ENCODE peak calls at places on chromosomes 5 and 9, in eight cellular contexts. G is activated CD4-positive, alpha-beta T cell treated with anti-CD3 and anti-CD28 coated beads, Interleukin-2, amount 50 U/mL, for 1 hour; X is NCI-H748 treated with DMSO at 0.1 percent for 48 hours; H is GM03348; V is K562; P is fibroblast of villous mesenchyme; N is T-helper 2 cell; F is activated CD8-positive, alpha-beta memory T cell treated with anti-CD3 and anti-CD28 coated beads for 48 hours. B is an unnamed sample.
A peak's percentile ranks its signal among the peaks of the same experiment; 100 is the strongest.

GRCh38 chr9:106583751-106584150 is 279.2 kb upstream of the ZNF462 start:
- DNase-seq in F (no peak), G (no peak), V (no peak), N (no peak), P (no peak), X (no peak), H (no peak), B (no peak)

GRCh38 chr5:58503634-58504033 is 12.4 kb downstream of the GAPT start:
- DNase-seq in V (no peak), F (no peak), P (no peak), H (no peak), X (peak; percentile 15), N (no peak), G (no peak), B (no peak)

GRCh38 chr5:141701341-141702119 is 19.5 kb upstream of the ARAP3 start:
- DNase-seq in P (no peak), G (no peak), H (no peak), X (no peak), V (no peak), F (no peak), N (peak; percentile 54), B (no peak)

GRCh38 chr9:116099821-116100220 is 53.8 kb upstream of the PAPPA start:
- DNase-seq in N (no peak), X (no peak), V (no peak), F (no peak), H (no peak), G (no peak), P (peak; percentile 67), B (no peak)

GRCh38 chr9:112286906-112287305 is 46.5 kb downstream of the PTBP3 start:
- DNase-seq in G (no peak), P (peak; percentile 41), F (no peak), N (no peak), H (no peak), V (peak; percentile 25), X (no peak), B (no peak)

GRCh38 chr5:30918171-30918570 is 275.3 kb upstream of the CDH6 start:
- DNase-seq in P (no peak), H (no peak), X (no peak), F (no peak), V (no peak), G (no peak), N (no peak), B (no peak)

GRCh38 chr9:23492126-23493002 is 333.7 kb downstream of the ELAVL2 start:
- DNase-seq in V (no peak), X (peak; percentile 35), N (peak; percentile 3), P (peak; percentile 1), H (peak; percentile 17), F (no peak), G (no peak), B (no peak)

GRCh38 chr9:80410106-80410505 is 838.3 kb downstream of the TLE4 start:
- DNase-seq in V (no peak), F (no peak), X (no peak), H (no peak), P (peak; percentile 47), N (no peak), G (no peak), B (no peak)

GRCh38 chr5:159061834-159062530 is 37.7 kb downstream of the EBF1 start:
- DNase-seq in H (peak; percentile 16), X (no peak), P (no peak), N (no peak), V (no peak), G (no peak), F (no peak), B (no peak)

GRCh38 chr5:78076351-78076750 is 218.1 kb downstream of the AP3B1 start:
- DNase-seq in G (no peak), H (no peak), X (no peak), N (no peak), V (no peak), F (no peak), P (peak; percentile 39), B (no peak)

GRCh38 chr5:64767959-64768357 is 533 bp downstream of the SREK1IP1 start:
- DNase-seq in X (no peak), P (peak; percentile 54), N (peak; percentile 48), H (no peak), V (peak; percentile 14), F (no peak), G (peak; percentile 3), B (no peak)

GRCh38 chr5:138149530-138149929 is 10.3 kb upstream of the NME5 start:
- DNase-seq in V (no peak), X (no peak), P (no peak), F (no peak), G (no peak), N (no peak), H (no peak), B (no peak)

GRCh38 chr5:73135429-73136276 is 15.3 kb downstream of the TMEM171 start:
- DNase-seq in V (peak; percentile 53), G (no peak), P (peak; percentile 25), X (peak; percentile 4), H (peak; percentile 83), F (no peak), N (no peak), B (no peak)

GRCh38 chr9:70136632-70137031 is 93.0 kb downstream of the MAMDC2 start:
- DNase-seq in V (no peak), N (no peak), G (no peak), F (no peak), P (peak; percentile 77), X (no peak), H (peak; percentile 20), B (no peak)

GRCh38 chr5:112772095-112772494 is 34.4 kb downstream of the APC start:
- DNase-seq in G (no peak), V (no peak), X (no peak), F (no peak), H (peak; percentile 7), N (no peak), P (peak; percentile 23), B (no peak)

GRCh38 chr9:135093911-135094584 is 6.6 kb downstream of the OLFM1 start:
- DNase-seq in N (no peak), F (no peak), P (no peak), G (no peak), X (no peak), H (no peak), V (no peak), B (no peak)

B was measured in omental fat pad.